ENCODE peak calls at places on chromosomes 12 and 14, in eight cellular contexts. P, A, H, W, R, L, B and G are unnamed samples.

GRCh38 chr12:124217508-124217981 is 77.3 kb upstream of the RFLNA start:
- DNase-seq in P (no peak), A (no peak), H (no peak), W (no peak), R (peak), L (no peak), B (no peak), G (no peak)

GRCh38 chr14:59964251-59965007 is 44.5 kb downstream of the LRRC9 start:
- DNase-seq in P (no peak), A (no peak), H (peak), W (no peak), R (no peak), L (no peak), B (no peak), G (no peak)

GRCh38 chr14:20986811-20987210 is 3.0 kb upstream of the METTL17 start:
- DNase-seq in P (no peak), A (no peak), H (peak), W (peak), R (no peak), L (no peak), B (no peak), G (peak)

GRCh38 chr12:3236345-3237153 is 159.4 kb downstream of the TSPAN9 start:
- DNase-seq in P (no peak), A (no peak), H (peak), W (peak), R (peak), L (peak), B (peak), G (peak)

GRCh38 chr14:73829526-73830431 is 21.9 kb upstream of the PTGR2 start:
- DNase-seq in P (no peak), A (no peak), H (peak), W (no peak), R (no peak), L (peak), B (no peak), G (peak)

GRCh38 chr14:85250369-85250768 is 279.6 kb upstream of the FLRT2 start:
- DNase-seq in P (no peak), A (no peak), H (no peak), W (no peak), R (peak), L (no peak), B (peak), G (no peak)

GRCh38 chr12:116642683-116643082 is 83.5 kb downstream of the MAP1LC3B2 start:
- DNase-seq in P (no peak), A (no peak), H (no peak), W (no peak), R (no peak), L (no peak), B (no peak), G (no peak)

GRCh38 chr12:84506317-84506716 is 406.3 kb downstream of the SLC6A15 start:
- DNase-seq in P (no peak), A (no peak), H (no peak), W (no peak), R (no peak), L (no peak), B (no peak), G (no peak)

GRCh38 chr14:33465952-33466700 is 484.7 kb downstream of the EGLN3 start:
- DNase-seq in P (no peak), A (no peak), H (no peak), W (peak), R (no peak), L (no peak), B (no peak), G (no peak)

GRCh38 chr14:100867631-100868315 is 35.7 kb downstream of the RTL1 start:
- DNase-seq in P (no peak), A (no peak), H (no peak), W (no peak), R (no peak), L (no peak), B (no peak), G (no peak)

GRCh38 chr14:100661340-100661712 is 65.4 kb upstream of the DLK1 start:
- DNase-seq in P (no peak), A (no peak), H (no peak), W (no peak), R (no peak), L (no peak), B (no peak), G (no peak)

GRCh38 chr14:23601845-23602180 is 23.2 kb upstream of the JPH4 start:
- DNase-seq in P (no peak), A (no peak), H (no peak), W (no peak), R (no peak), L (no peak), B (no peak), G (no peak)

DNA sequence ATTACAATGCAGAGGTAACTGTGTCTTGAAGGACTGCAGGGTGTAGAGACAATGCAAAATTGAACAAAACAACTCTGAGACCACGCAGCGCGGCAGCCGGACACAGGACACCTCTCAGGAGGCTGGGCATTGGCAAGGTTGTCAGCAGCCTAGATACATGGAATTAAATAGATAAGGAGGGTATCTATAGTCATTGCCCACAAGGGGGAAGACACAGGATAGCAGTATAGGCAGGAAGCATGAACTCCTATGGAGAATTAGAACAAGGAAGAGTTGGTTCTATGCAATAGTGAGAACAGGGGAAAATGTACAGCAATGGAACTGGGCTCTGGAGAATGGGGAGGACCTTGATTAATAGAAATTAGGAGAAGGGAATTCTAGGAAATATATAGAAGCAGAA is 164.1 kb downstream of the C12orf42 start:
- DNase-seq in P (no peak), A (no peak), H (no peak), W (no peak), R (peak), L (no peak), B (no peak), G (no peak)
- TF ChIP-seq CTCF in P (no peak), A (no peak), H (no peak), W (no peak), R (no peak), L (no peak), B (no peak), G (no peak)

DNA sequence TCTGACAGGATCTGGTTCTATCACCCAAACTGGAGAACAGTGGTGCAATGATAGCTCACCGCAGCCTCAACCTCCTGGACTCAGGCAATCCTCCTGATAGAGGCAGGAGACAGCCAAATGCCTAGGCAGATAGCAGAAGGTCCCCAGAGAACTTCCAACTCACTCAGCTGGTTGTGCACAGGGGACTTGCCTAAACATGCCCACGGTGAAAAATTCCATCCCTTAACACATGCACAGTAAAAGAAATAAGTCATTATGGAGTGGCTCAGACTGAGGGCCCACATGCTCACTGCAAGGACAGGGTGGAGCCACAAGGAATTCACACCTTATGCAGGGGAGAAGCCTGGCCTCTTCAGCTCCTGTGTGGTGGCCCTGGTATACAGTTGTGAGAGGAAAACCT is 525.8 kb upstream of the ATP2B1 start:
- DNase-seq in P (no peak), A (no peak), H (no peak), W (no peak), R (no peak), L (no peak), B (no peak), G (peak)
- TF ChIP-seq CTCF in P (no peak), A (no peak), H (no peak), W (no peak), R (no peak), L (no peak), B (no peak), G (no peak)

GRCh38 chr14:69317780-69318179 is 57.8 kb downstream of the GALNT16 start:
- DNase-seq in P (no peak), A (no peak), H (peak), W (no peak), R (no peak), L (peak), B (no peak), G (no peak)

GRCh38 chr14:69317392-69317755 is 57.4 kb downstream of the GALNT16 start:
- DNase-seq in P (no peak), A (no peak), H (no peak), W (no peak), R (no peak), L (no peak), B (no peak), G (no peak)

GRCh38 chr14:69315302-69315701 is 55.3 kb downstream of the GALNT16 start:
- DNase-seq in P (no peak), A (no peak), H (no peak), W (no peak), R (no peak), L (peak), B (peak), G (no peak)

GRCh38 chr14:69318241-69318640 is 58.3 kb downstream of the GALNT16 start:
- DNase-seq in P (no peak), A (no peak), H (no peak), W (no peak), R (no peak), L (peak), B (peak), G (no peak)

DNA sequence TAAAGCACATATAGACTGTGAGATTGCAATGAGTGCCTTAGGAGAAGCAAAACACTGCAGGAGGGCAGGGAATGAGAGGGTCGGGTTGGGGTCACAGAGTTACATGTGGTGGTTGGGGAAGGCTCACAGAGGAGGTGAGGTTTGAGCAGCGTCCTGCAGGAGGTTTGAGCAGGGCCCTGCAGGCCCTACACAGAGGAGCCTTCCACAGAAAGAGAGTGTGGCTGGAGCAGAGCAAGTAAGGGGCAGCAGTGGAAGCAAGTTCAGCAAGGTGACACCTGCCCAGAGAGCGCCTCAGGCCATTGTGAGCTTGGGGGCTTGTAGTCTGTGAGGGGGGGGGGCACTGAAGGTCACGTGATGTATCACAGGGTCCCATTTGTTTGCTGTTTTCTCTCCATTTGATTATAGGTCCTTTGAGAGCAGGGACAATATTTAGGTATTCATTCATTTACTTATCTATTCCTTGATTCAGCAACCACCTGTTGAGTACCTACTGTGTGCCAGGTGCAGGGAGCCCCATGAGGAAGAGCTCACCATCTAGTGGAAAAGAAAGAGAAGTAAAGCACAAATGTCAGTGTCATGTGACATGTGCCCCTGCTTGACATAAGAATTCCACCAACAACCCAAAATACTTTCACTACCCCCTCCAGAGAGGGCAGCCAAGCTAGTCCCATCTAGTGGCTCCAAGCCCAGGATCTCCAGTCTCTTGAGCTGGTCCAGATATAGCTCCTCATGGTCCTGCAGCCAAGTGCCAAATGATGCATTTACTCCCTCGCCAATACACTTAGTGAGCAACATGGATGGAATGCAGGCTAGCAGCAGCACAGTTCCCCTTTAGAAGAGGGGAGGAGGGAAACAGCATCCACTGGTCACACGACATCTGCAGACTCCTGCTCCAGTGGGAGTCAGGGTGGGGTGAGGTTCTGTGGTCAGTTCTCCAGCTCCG is 56.8 kb downstream of the GALNT16 start:
- DNase-seq in P (no peak), A (no peak), H (peak), W (peak), R (no peak), L (peak), B (peak), G (peak)
- TF ChIP-seq CTCF in P (no peak), A (no peak), H (no peak), W (no peak), R (peak), L (no peak), B (no peak), G (peak)

GRCh38 chr12:111268738-111269572 is 99.9 kb downstream of the PHETA1 start:
- DNase-seq in P (peak), A (no peak), H (no peak), W (no peak), R (peak), L (no peak), B (peak), G (no peak)
- TF ChIP-seq CTCF in P (peak), A (no peak), H (peak), W (peak), R (peak), L (no peak), B (peak), G (peak)

GRCh38 chr14:63632932-63633514 is 8.6 kb downstream of the WDR89 start:
- DNase-seq in P (no peak), A (no peak), H (no peak), W (peak), R (peak), L (no peak), B (no peak), G (peak)
- TF ChIP-seq CTCF in P (peak), A (no peak), H (peak), W (peak), R (peak), L (peak), B (no peak), G (peak)